ENCODE peak calls at places on chromosome 22, in eight cellular contexts. H is upper lobe of left lung, D is A549, K is PC-3, M is H1, I is left ventricle myocardium inferior, F is uterus, C is Peyer's patch. S is an unnamed sample.

GRCh38 chr22:20581503-20582170 is 74.2 kb downstream of the MED15 start:
- DNase-seq in D (no peak), I (peak; percentile 5), F (no peak), C (no peak), K (no peak), H (no peak), M (peak; percentile 43), S (no peak)

GRCh38 chr22:21775061-21775460 is 39.5 kb upstream of the YPEL1 start:
- DNase-seq in I (no peak), C (no peak), H (no peak), M (no peak), F (no peak), K (no peak), D (no peak), S (no peak)

GRCh38 chr22:50313600-50313999 is 6.2 kb upstream of the PLXNB2 start:
- DNase-seq in K (no peak), D (no peak), M (no peak), F (no peak), C (no peak), H (peak; percentile 73), I (no peak), S (no peak)

GRCh38 chr22:27057717-27058116 is 400.3 kb downstream of the MIAT start:
- DNase-seq in I (no peak), M (no peak), C (no peak), K (no peak), H (no peak), F (no peak), D (no peak), S (no peak)

GRCh38 chr22:29979645-29980303 is 96.8 kb downstream of the MTMR3 start:
- DNase-seq in I (no peak), H (no peak), K (no peak), C (no peak), M (no peak), D (no peak), F (no peak), S (no peak)

GRCh38 chr22:31945478-31945815 is 1.1 kb downstream of the YWHAH start:
- DNase-seq in K (peak; percentile 20), F (no peak), I (no peak), H (no peak), M (no peak), C (no peak), D (no peak), S (no peak)

GRCh38 chr22:40196628-40197027 is 18.9 kb downstream of the TNRC6B start:
- DNase-seq in H (no peak), D (no peak), M (no peak), C (no peak), K (peak; percentile 84), I (no peak), F (no peak), S (no peak)

GRCh38 chr22:38924197-38924952 is 33.0 kb upstream of the APOBEC3A start:
- DNase-seq in H (no peak), F (peak; percentile 77), C (peak; percentile 81), M (no peak), D (peak; percentile 75), K (peak; percentile 93), I (peak; percentile 72), S (no peak)

GRCh38 chr22:26318975-26319374 is 110.1 kb upstream of the ASPHD2 start:
- DNase-seq in H (no peak), D (no peak), C (no peak), F (no peak), I (no peak), K (peak; percentile 32), M (no peak), S (no peak)

DNA sequence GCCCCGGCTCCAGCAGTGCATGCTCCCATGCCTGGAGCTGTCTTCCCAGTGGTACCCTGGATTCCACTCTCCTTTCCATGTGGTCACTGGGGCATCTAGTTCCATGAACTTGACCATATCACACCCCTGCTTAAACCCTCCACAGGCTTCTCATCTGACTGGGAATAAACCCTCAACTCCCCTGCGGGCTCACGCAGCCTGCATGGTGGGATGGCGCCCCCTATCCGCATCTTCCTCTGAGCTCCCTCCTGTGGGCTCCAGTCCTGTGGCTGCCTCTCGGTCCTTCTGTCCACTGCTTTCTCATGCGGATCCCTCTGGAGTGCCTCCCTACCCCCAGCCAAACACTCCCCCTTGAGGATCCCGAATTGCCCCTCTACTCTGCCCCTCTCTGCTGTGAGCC is 41.4 kb upstream of the TTLL12 start:
- DNase-seq in K (peak; percentile 35), M (peak; percentile 91), D (peak; percentile 53), H (no peak), I (no peak), C (no peak), F (no peak), S (no peak)
- TF ChIP-seq CTCF in K (peak; percentile 55), M (peak; percentile 86), D (peak; percentile 23), H (no peak), I (peak; percentile 46), C (no peak), F (no peak), S (no peak)

GRCh38 chr22:23253475-23254055 is 73.3 kb downstream of the BCR start:
- DNase-seq in K (no peak), I (no peak), F (no peak), H (no peak), M (no peak), C (no peak), D (no peak), S (no peak)

GRCh38 chr22:23257889-23258825 is 77.8 kb downstream of the BCR start:
- DNase-seq in H (no peak), F (no peak), K (no peak), D (no peak), M (no peak), C (no peak), I (no peak), S (no peak)

GRCh38 chr22:23256138-23256932 is 76.0 kb downstream of the BCR start:
- DNase-seq in M (no peak), D (no peak), H (no peak), K (no peak), I (no peak), C (no peak), F (no peak), S (no peak)

GRCh38 chr22:23256986-23257888 is 76.9 kb downstream of the BCR start:
- DNase-seq in K (no peak), C (peak; percentile 72), F (peak; percentile 72), M (no peak), H (peak; percentile 65), I (peak; percentile 70), D (no peak), S (no peak)

DNA sequence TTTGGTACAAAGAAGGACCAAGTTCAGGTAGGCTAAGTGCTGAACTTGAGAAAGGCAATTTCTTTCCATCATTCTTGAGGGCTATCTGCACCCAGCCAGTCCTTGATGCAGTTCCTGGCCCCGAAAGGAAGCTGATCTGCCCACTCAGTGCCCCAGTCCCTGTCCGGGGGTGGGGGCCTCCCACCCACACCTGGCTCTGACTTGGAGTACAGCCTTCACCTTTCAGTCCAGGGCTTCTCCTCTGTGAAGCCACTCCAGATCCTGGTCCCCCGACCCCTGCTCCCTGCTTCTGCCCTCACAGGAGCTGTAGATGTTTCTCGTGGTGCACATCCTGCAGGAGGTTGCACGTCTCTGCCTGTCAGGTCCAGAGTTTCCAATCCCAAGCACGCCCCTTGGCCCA is 75.2 kb downstream of the BCR start:
- DNase-seq in I (no peak), H (no peak), M (no peak), K (no peak), C (no peak), F (no peak), D (no peak), S (no peak)
- H3K9me3 ChIP-seq in I (no peaks in the 10 kb centered on the region), H (no peaks in the 10 kb centered on the region), M (no peaks in the 10 kb centered on the region), K (no peaks in the 10 kb centered on the region), C (no peaks in the 10 kb centered on the region), F (no peaks in the 10 kb centered on the region), D (no peaks in the 10 kb centered on the region), S (no peaks in the 10 kb centered on the region)

GRCh38 chr22:41857860-41858199 is 24.9 kb downstream of the SREBF2 start:
- DNase-seq in M (no peak), H (no peak), D (no peak), F (no peak), C (no peak), K (no peak), I (no peak), S (no peak)
- TF ChIP-seq CTCF in M (no peak), H (no peak), D (no peak), F (no peak), C (no peak), K (no peak), I (no peak), S (peak; percentile 47)

GRCh38 chr22:47396515-47396914 is 634.1 kb downstream of the TBC1D22A start:
- DNase-seq in M (no peak), F (no peak), D (no peak), C (peak; percentile 40), H (peak; percentile 52), I (no peak), K (no peak), S (no peak)
- H3K9me3 ChIP-seq in M (peaks cover 99% of the 10 kb centered on the region), F (no peaks in the 10 kb centered on the region), D (no peaks in the 10 kb centered on the region), C (no peaks in the 10 kb centered on the region), H (no peaks in the 10 kb centered on the region), I (no peaks in the 10 kb centered on the region), K (no peaks in the 10 kb centered on the region), S (no peaks in the 10 kb centered on the region)

GRCh38 chr22:44683237-44683636 is 18.8 kb upstream of the PRR5 start:
- DNase-seq in M (no peak), C (no peak), D (no peak), I (no peak), K (no peak), H (no peak), F (no peak), S (no peak)

GRCh38 chr22:44683881-44684280 is 18.1 kb upstream of the PRR5 start:
- DNase-seq in C (no peak), D (no peak), H (no peak), F (no peak), K (no peak), I (no peak), M (no peak), S (no peak)

GRCh38 chr22:44682556-44683168 is 19.3 kb upstream of the PRR5 start:
- DNase-seq in M (no peak), C (no peak), F (no peak), K (no peak), H (no peak), D (no peak), I (no peak), S (no peak)

GRCh38 chr22:44685384-44686056 is 16.5 kb upstream of the PRR5 start:
- DNase-seq in K (peak; percentile 45), D (peak; percentile 53), F (peak; percentile 45), I (no peak), M (peak; percentile 75), H (no peak), C (peak; percentile 77), S (peak; percentile 86)

GRCh38 chr22:44684506-44685383 is 17.3 kb upstream of the PRR5 start:
- DNase-seq in D (peak; percentile 90), F (peak; percentile 74), K (peak; percentile 90), H (no peak), C (peak; percentile 87), M (peak; percentile 92), I (peak; percentile 70), S (peak; percentile 85)
- TF ChIP-seq CTCF in D (peak; percentile 67), F (peak; percentile 65), K (peak; percentile 91), H (peak; percentile 92), C (peak; percentile 98), M (peak; percentile 100), I (peak; percentile 91), S (peak; percentile 95)